ENCODE peak calls at places on chromosomes 5 and 9, in seven cellular contexts. F is anterior cingulate cortex; T is midbrain; O is CD8-positive, alpha-beta T cell; A is HFF-Myc; C is B cell; W is cardiac fibroblast. V is an unnamed sample.

GRCh38 chr5:124349931-124350330 is 396.5 kb downstream of the ZNF608 start:
- DNase-seq in O (no peak), F (no peak), W (no peak), T (no peak), A (no peak), C (no peak), V (no peak)

GRCh38 chr9:16396389-16396788 is 474.1 kb downstream of the BNC2 start:
- DNase-seq in A (no peak), F (no peak), C (no peak), W (peak), T (no peak), O (no peak), V (no peak)

GRCh38 chr5:84086517-84086916 is 298.2 kb downstream of the EDIL3 start:
- DNase-seq in T (no peak), O (no peak), W (peak), C (no peak), A (no peak), F (no peak), V (no peak)

GRCh38 chr5:111774525-111774924 is 17.5 kb upstream of the NREP start:
- DNase-seq in W (peak), F (no peak), O (no peak), T (peak), A (peak), C (no peak), V (no peak)

GRCh38 chr5:7494446-7495132 is 98.7 kb downstream of the ADCY2 start:
- DNase-seq in O (no peak), C (no peak), T (no peak), F (no peak), A (no peak), W (no peak), V (no peak)

GRCh38 chr5:171748720-171749119 is 36.9 kb upstream of the SMIM23 start:
- DNase-seq in A (no peak), W (no peak), F (no peak), C (no peak), O (no peak), T (no peak), V (no peak)

GRCh38 chr5:17113174-17113941 is 104.1 kb upstream of the BASP1 start:
- DNase-seq in W (peak), O (no peak), T (no peak), F (no peak), C (no peak), A (no peak), V (no peak)

GRCh38 chr9:105694848-105695581 is 674 bp downstream of the TMEM38B start:
- DNase-seq in A (no peak), F (peak), W (peak), O (peak), C (peak), T (peak), V (peak)

GRCh38 chr9:134887686-134888602 is 7.3 kb downstream of the FCN2 start:
- DNase-seq in C (no peak), F (no peak), W (no peak), A (no peak), T (no peak), O (no peak), V (no peak)

GRCh38 chr5:170626507-170627150 is 122.8 kb downstream of the KCNIP1 start:
- DNase-seq in T (no peak), F (no peak), W (no peak), A (no peak), O (no peak), C (no peak), V (no peak)

GRCh38 chr5:123371575-123372179 is 51.5 kb downstream of the CEP120 start:
- DNase-seq in C (no peak), W (peak), F (no peak), O (no peak), A (no peak), T (peak), V (peak)

GRCh38 chr5:168209561-168209960 is 81.9 kb upstream of the WWC1 start:
- DNase-seq in F (no peak), C (no peak), A (no peak), O (no peak), T (no peak), W (no peak), V (no peak)

GRCh38 chr5:62029303-62029702 is 276.7 kb upstream of the KIF2A start:
- DNase-seq in T (no peak), O (no peak), C (no peak), F (no peak), W (peak), A (no peak), V (no peak)

GRCh38 chr9:37944671-37945481 is 40.9 kb upstream of the SLC25A51 start:
- DNase-seq in C (no peak), W (no peak), A (no peak), O (no peak), T (no peak), F (no peak), V (no peak)

GRCh38 chr5:32848681-32849080 is 137.6 kb downstream of the NPR3 start:
- DNase-seq in T (no peak), A (no peak), W (peak), C (no peak), O (no peak), F (no peak), V (no peak)

GRCh38 chr9:91902465-91903125 is 47.4 kb downstream of the ROR2 start:
- DNase-seq in C (no peak), A (no peak), T (no peak), F (no peak), O (no peak), W (no peak), V (no peak)

V was measured in effector memory CD4-positive, alpha-beta T cell.